ENCODE peak calls at places on chromosomes 4 and X, in ten cellular contexts. One of them, this sample, is unnamed.

GRCh38 chr4:123978637-123979036 is 582.0 kb downstream of the SPRY1 start:
- DNase-seq in T1000: no peak
- DNase-seq in left lobe of liver: no peak
- DNase-seq in activated CD8-positive, alpha-beta memory T cell treated with anti-CD3 and anti-CD28 coated beads for 1 hour: no peak
- DNase-seq in memory B cell: no peak
- DNase-seq in left ventricle myocardium superior: no peak
- DNase-seq in NCI-H748 treated with DMSO at 0.1 percent for 48 hours: no peak
- DNase-seq in colonic mucosa: no peak
- DNase-seq in iPS DF 6.9: no peak
- DNase-seq in tibial nerve: no peak
- DNase-seq in this sample: no peak

GRCh38 chr4:153295131-153295755 is 49.2 kb upstream of the MND1 start:
- DNase-seq in T1000: no peak
- DNase-seq in left lobe of liver: no peak
- DNase-seq in activated CD8-positive, alpha-beta memory T cell treated with anti-CD3 and anti-CD28 coated beads for 1 hour: no peak
- DNase-seq in memory B cell: no peak
- DNase-seq in left ventricle myocardium superior: no peak
- DNase-seq in NCI-H748 treated with DMSO at 0.1 percent for 48 hours: no peak
- DNase-seq in colonic mucosa: no peak
- DNase-seq in iPS DF 6.9: no peak
- DNase-seq in tibial nerve: no peak
- DNase-seq in this sample: no peak

GRCh38 chrX:107775734-107776511 is at the start of gene TSC22D3:
- DNase-seq in T1000: peak
- DNase-seq in left lobe of liver: peak
- DNase-seq in activated CD8-positive, alpha-beta memory T cell treated with anti-CD3 and anti-CD28 coated beads for 1 hour: peak
- DNase-seq in memory B cell: peak
- DNase-seq in left ventricle myocardium superior: peak
- DNase-seq in NCI-H748 treated with DMSO at 0.1 percent for 48 hours: peak
- DNase-seq in colonic mucosa: peak
- DNase-seq in iPS DF 6.9: no peak
- DNase-seq in tibial nerve: peak
- DNase-seq in this sample: peak

GRCh38 chr4:2793920-2794706 is 1.2 kb downstream of the SH3BP2 start:
- DNase-seq in T1000: peak
- DNase-seq in left lobe of liver: peak
- DNase-seq in activated CD8-positive, alpha-beta memory T cell treated with anti-CD3 and anti-CD28 coated beads for 1 hour: no peak
- DNase-seq in memory B cell: no peak
- DNase-seq in left ventricle myocardium superior: peak
- DNase-seq in NCI-H748 treated with DMSO at 0.1 percent for 48 hours: no peak
- DNase-seq in colonic mucosa: peak
- DNase-seq in iPS DF 6.9: no peak
- DNase-seq in tibial nerve: no peak
- DNase-seq in this sample: peak

GRCh38 chrX:48472225-48472624 is 2.2 kb upstream of the SLC38A5 start:
- DNase-seq in T1000: no peak
- DNase-seq in left lobe of liver: no peak
- DNase-seq in activated CD8-positive, alpha-beta memory T cell treated with anti-CD3 and anti-CD28 coated beads for 1 hour: no peak
- DNase-seq in memory B cell: no peak
- DNase-seq in left ventricle myocardium superior: no peak
- DNase-seq in NCI-H748 treated with DMSO at 0.1 percent for 48 hours: no peak
- DNase-seq in colonic mucosa: no peak
- DNase-seq in iPS DF 6.9: no peak
- DNase-seq in tibial nerve: no peak
- DNase-seq in this sample: no peak

GRCh38 chr4:63221477-63221876 is 1187.8 kb downstream of the TECRL start:
- DNase-seq in T1000: no peak
- DNase-seq in left lobe of liver: no peak
- DNase-seq in activated CD8-positive, alpha-beta memory T cell treated with anti-CD3 and anti-CD28 coated beads for 1 hour: no peak
- DNase-seq in memory B cell: no peak
- DNase-seq in left ventricle myocardium superior: no peak
- DNase-seq in NCI-H748 treated with DMSO at 0.1 percent for 48 hours: no peak
- DNase-seq in colonic mucosa: no peak
- DNase-seq in iPS DF 6.9: no peak
- DNase-seq in tibial nerve: no peak
- DNase-seq in this sample: no peak

GRCh38 chr4:3430524-3430923 is 11.2 kb upstream of the HGFAC start:
- DNase-seq in T1000: no peak
- DNase-seq in left lobe of liver: no peak
- DNase-seq in activated CD8-positive, alpha-beta memory T cell treated with anti-CD3 and anti-CD28 coated beads for 1 hour: no peak
- DNase-seq in memory B cell: no peak
- DNase-seq in left ventricle myocardium superior: no peak
- DNase-seq in NCI-H748 treated with DMSO at 0.1 percent for 48 hours: no peak
- DNase-seq in colonic mucosa: no peak
- DNase-seq in iPS DF 6.9: no peak
- DNase-seq in tibial nerve: no peak
- DNase-seq in this sample: no peak

GRCh38 chr4:148444296-148445070 is 2.3 kb upstream of the NR3C2 start:
- DNase-seq in T1000: no peak
- DNase-seq in left lobe of liver: peak
- DNase-seq in activated CD8-positive, alpha-beta memory T cell treated with anti-CD3 and anti-CD28 coated beads for 1 hour: peak
- DNase-seq in memory B cell: peak
- DNase-seq in left ventricle myocardium superior: peak
- DNase-seq in NCI-H748 treated with DMSO at 0.1 percent for 48 hours: no peak
- DNase-seq in colonic mucosa: peak
- DNase-seq in iPS DF 6.9: no peak
- DNase-seq in tibial nerve: no peak
- DNase-seq in this sample: peak

GRCh38 chr4:24172406-24172805 is 282.6 kb upstream of the PPARGC1A start:
- DNase-seq in T1000: no peak
- DNase-seq in left lobe of liver: no peak
- DNase-seq in activated CD8-positive, alpha-beta memory T cell treated with anti-CD3 and anti-CD28 coated beads for 1 hour: no peak
- DNase-seq in memory B cell: no peak
- DNase-seq in left ventricle myocardium superior: no peak
- DNase-seq in NCI-H748 treated with DMSO at 0.1 percent for 48 hours: no peak
- DNase-seq in colonic mucosa: no peak
- DNase-seq in iPS DF 6.9: no peak
- DNase-seq in tibial nerve: no peak
- DNase-seq in this sample: no peak

GRCh38 chrX:129650821-129651510 is 3.8 kb downstream of the APLN start:
- DNase-seq in T1000: no peak
- DNase-seq in left lobe of liver: no peak
- DNase-seq in activated CD8-positive, alpha-beta memory T cell treated with anti-CD3 and anti-CD28 coated beads for 1 hour: no peak
- DNase-seq in memory B cell: no peak
- DNase-seq in left ventricle myocardium superior: no peak
- DNase-seq in NCI-H748 treated with DMSO at 0.1 percent for 48 hours: no peak
- DNase-seq in colonic mucosa: no peak
- DNase-seq in iPS DF 6.9: no peak
- DNase-seq in tibial nerve: no peak
- DNase-seq in this sample: no peak

GRCh38 chr4:118950224-118950623 is 61.6 kb downstream of the SYNPO2 start:
- DNase-seq in T1000: no peak
- DNase-seq in left lobe of liver: no peak
- DNase-seq in activated CD8-positive, alpha-beta memory T cell treated with anti-CD3 and anti-CD28 coated beads for 1 hour: no peak
- DNase-seq in memory B cell: no peak
- DNase-seq in left ventricle myocardium superior: no peak
- DNase-seq in NCI-H748 treated with DMSO at 0.1 percent for 48 hours: no peak
- DNase-seq in colonic mucosa: no peak
- DNase-seq in iPS DF 6.9: no peak
- DNase-seq in tibial nerve: no peak
- DNase-seq in this sample: no peak